ENCODE peak calls at places on chromosome 21, in seven cellular contexts. N, M, C, Z, A, B and H are unnamed samples.

GRCh38 chr21:43702785-43703067 is 16.2 kb upstream of the PDXK start:
- DNase-seq in N (no peak), M (no peak), C (no peak), Z (no peak), A (no peak), B (peak), H (no peak)

GRCh38 chr21:35349378-35350080 is 300.4 kb upstream of the RUNX1 start:
- DNase-seq in N (no peak), M (no peak), C (no peak), Z (no peak), A (no peak), B (peak), H (no peak)

GRCh38 chr21:38965241-38965640 is 159.5 kb downstream of the ETS2 start:
- DNase-seq in N (no peak), M (no peak), C (no peak), Z (no peak), A (no peak), B (no peak), H (no peak)

GRCh38 chr21:44088401-44088780 is 18.8 kb upstream of the PWP2 start:
- DNase-seq in N (no peak), M (no peak), C (no peak), Z (no peak), A (peak), B (no peak), H (no peak)

GRCh38 chr21:45551316-45551715 is 9.1 kb upstream of the SLC19A1 start:
- DNase-seq in N (no peak), M (peak), C (peak), Z (peak), A (no peak), B (peak), H (peak)

GRCh38 chr21:42337276-42337675 is 13.5 kb downstream of the TFF2 start:
- DNase-seq in N (no peak), M (no peak), C (no peak), Z (no peak), A (peak), B (no peak), H (no peak)

GRCh38 chr21:26513212-26513611 is 59.9 kb downstream of the CYYR1 start:
- DNase-seq in N (no peak), M (no peak), C (no peak), Z (peak), A (no peak), B (peak), H (no peak)

GRCh38 chr21:34844033-34844923 is 175.5 kb downstream of the CLIC6 start:
- DNase-seq in N (no peak), M (no peak), C (peak), Z (peak), A (no peak), B (peak), H (no peak)

GRCh38 chr21:35252831-35253230 is 203.7 kb upstream of the RUNX1 start:
- DNase-seq in N (no peak), M (no peak), C (peak), Z (no peak), A (no peak), B (peak), H (no peak)

GRCh38 chr21:43864806-43865470 is at the start of gene AGPAT3:
- DNase-seq in N (no peak), M (no peak), C (peak), Z (no peak), A (no peak), B (no peak), H (peak)

GRCh38 chr21:31038376-31038775 is at the start of gene KRTAP19-8:
- DNase-seq in N (no peak), M (no peak), C (no peak), Z (no peak), A (no peak), B (no peak), H (no peak)

GRCh38 chr21:43775795-43776430 is at the start of gene CSTB:
- DNase-seq in N (peak), M (peak), C (peak), Z (peak), A (peak), B (no peak), H (peak)

GRCh38 chr21:38753114-38754100 is 52.3 kb upstream of the ETS2 start:
- DNase-seq in N (no peak), M (no peak), C (no peak), Z (no peak), A (no peak), B (no peak), H (no peak)

GRCh38 chr21:37006243-37006520 is 320 bp upstream of the RIPPLY3 start:
- DNase-seq in N (no peak), M (no peak), C (no peak), Z (no peak), A (no peak), B (no peak), H (no peak)

GRCh38 chr21:22342855-22343254 is 1344.6 kb downstream of the NCAM2 start:
- DNase-seq in N (no peak), M (no peak), C (no peak), Z (no peak), A (no peak), B (no peak), H (peak)

GRCh38 chr21:46620846-46621245 is 14.6 kb upstream of the PRMT2 start:
- DNase-seq in N (no peak), M (no peak), C (no peak), Z (no peak), A (no peak), B (no peak), H (no peak)

GRCh38 chr21:32102426-32102825 is 176.4 kb downstream of the MIS18A start:
- DNase-seq in N (no peak), M (no peak), C (no peak), Z (no peak), A (no peak), B (peak), H (no peak)

GRCh38 chr21:21547368-21547953 is 549.3 kb downstream of the NCAM2 start:
- DNase-seq in N (no peak), M (no peak), C (no peak), Z (no peak), A (no peak), B (no peak), H (no peak)

GRCh38 chr21:41589131-41589530 is 81.2 kb upstream of the TMPRSS2 start:
- DNase-seq in N (no peak), M (no peak), C (no peak), Z (no peak), A (no peak), B (no peak), H (no peak)

GRCh38 chr21:39124852-39125251 is 58.4 kb downstream of the PSMG1 start:
- DNase-seq in N (no peak), M (no peak), C (no peak), Z (no peak), A (no peak), B (no peak), H (no peak)

GRCh38 chr21:38266732-38267131 is 9.9 kb downstream of the KCNJ15 start:
- DNase-seq in N (no peak), M (no peak), C (no peak), Z (no peak), A (no peak), B (peak), H (no peak)

GRCh38 chr21:38797470-38797869 is 8.3 kb upstream of the ETS2 start:
- DNase-seq in N (no peak), M (peak), C (no peak), Z (no peak), A (no peak), B (no peak), H (no peak)

GRCh38 chr21:38937844-38938243 is 132.1 kb downstream of the ETS2 start:
- DNase-seq in N (no peak), M (no peak), C (no peak), Z (no peak), A (no peak), B (no peak), H (no peak)

GRCh38 chr21:46006547-46007497 is 25.3 kb downstream of the COL6A1 start:
- DNase-seq in N (peak), M (no peak), C (no peak), Z (peak), A (no peak), B (no peak), H (no peak)

GRCh38 chr21:42040411-42041180 is 30.4 kb upstream of the ZBTB21 start:
- DNase-seq in N (no peak), M (peak), C (no peak), Z (peak), A (no peak), B (peak), H (no peak)

GRCh38 chr21:42124826-42125570 is 53.9 kb downstream of the UMODL1 start:
- DNase-seq in N (no peak), M (no peak), C (no peak), Z (no peak), A (no peak), B (no peak), H (no peak)

GRCh38 chr21:18451679-18452078 is 48.1 kb upstream of the TMPRSS15 start:
- DNase-seq in N (no peak), M (no peak), C (no peak), Z (no peak), A (no peak), B (no peak), H (no peak)

GRCh38 chr21:42142141-42142540 is 71.0 kb downstream of the UMODL1 start:
- DNase-seq in N (no peak), M (no peak), C (no peak), Z (no peak), A (no peak), B (no peak), H (no peak)

GRCh38 chr21:41953249-41953830 is 478 bp downstream of the C2CD2 start:
- DNase-seq in N (no peak), M (no peak), C (no peak), Z (no peak), A (peak), B (no peak), H (peak)

GRCh38 chr21:41545500-41546359 is 37.8 kb upstream of the TMPRSS2 start:
- DNase-seq in N (no peak), M (no peak), C (peak), Z (no peak), A (no peak), B (no peak), H (no peak)

GRCh38 chr21:44766818-44767354 is 34.7 kb downstream of the UBE2G2 start:
- DNase-seq in N (no peak), M (no peak), C (no peak), Z (no peak), A (no peak), B (no peak), H (no peak)

GRCh38 chr21:45478816-45479669 is 63.2 kb downstream of the SLC19A1 start:
- DNase-seq in N (no peak), M (no peak), C (no peak), Z (no peak), A (no peak), B (no peak), H (no peak)

DNA sequence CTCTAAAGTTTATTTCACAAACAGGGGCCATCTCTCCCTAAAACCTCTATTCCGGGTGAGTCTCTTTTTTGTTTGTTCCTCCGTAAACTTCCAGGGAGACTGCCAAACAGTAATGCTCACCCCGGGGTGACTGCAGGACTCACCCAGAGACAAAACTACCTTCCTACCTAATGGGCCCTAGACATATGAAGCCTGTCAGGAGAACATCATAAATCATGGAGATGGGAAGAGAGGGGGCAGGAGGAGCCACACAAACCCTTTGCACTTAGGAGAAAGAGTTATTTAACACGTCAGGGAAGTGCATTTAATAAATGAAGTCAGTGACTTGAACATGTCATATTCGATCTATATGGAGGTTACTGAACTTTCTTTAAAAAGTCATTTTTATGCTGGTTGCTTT is 287.0 kb upstream of the USP25 start:
- DNase-seq in N (no peak), M (no peak), C (no peak), Z (no peak), A (no peak), B (no peak), H (no peak)
- TF ChIP-seq CTCF in N (no peak), M (no peak), C (no peak), Z (no peak), A (no peak), B (no peak), H (no peak)

DNA sequence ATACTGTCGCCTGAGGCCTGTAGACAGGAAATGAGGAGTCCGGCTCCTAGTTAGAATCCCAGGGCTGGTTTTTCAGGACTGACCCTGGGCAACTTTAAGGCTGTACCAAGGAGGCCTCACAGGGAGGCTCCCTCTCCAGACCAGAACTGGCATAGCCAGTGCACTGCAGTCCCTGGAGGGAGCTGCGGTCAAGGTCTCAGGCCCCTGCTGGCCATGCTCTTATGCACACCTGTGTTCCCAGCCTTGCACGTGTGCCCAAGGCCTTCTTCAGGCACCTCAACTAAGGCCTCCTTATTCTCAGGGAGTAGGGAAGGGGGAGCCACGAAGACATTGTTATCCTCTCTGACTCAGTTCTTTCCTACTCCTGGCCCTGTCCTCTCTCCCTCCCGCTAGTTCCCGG is 22.0 kb upstream of the IFNAR1 start:
- DNase-seq in N (no peak), M (no peak), C (no peak), Z (no peak), A (no peak), B (no peak), H (no peak)
- TF ChIP-seq CTCF in N (no peak), M (no peak), C (no peak), Z (no peak), A (no peak), B (no peak), H (no peak)

DNA sequence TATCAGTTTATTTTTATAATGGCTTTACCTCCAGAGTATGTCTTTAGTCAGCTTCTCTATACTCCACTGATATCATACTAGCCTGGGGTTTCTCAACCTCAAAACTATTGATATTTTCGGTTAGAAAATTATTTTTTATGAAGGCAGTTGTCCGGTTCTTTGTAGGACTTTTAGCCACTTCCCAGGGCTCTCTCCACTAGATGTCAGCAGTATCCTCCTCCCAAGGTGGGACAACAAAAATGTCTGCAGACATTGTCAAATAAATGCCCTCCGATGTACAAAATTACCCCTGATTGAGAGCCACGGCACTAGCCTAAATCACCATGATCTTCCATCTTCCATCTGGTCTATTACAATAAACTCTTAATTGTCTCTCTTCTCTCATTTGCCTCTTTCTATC is 4.1 kb upstream of the GRIK1 start:
- DNase-seq in N (no peak), M (no peak), C (peak), Z (no peak), A (no peak), B (peak), H (no peak)
- TF ChIP-seq CTCF in N (no peak), M (no peak), C (no peak), Z (no peak), A (no peak), B (peak), H (no peak)

DNA sequence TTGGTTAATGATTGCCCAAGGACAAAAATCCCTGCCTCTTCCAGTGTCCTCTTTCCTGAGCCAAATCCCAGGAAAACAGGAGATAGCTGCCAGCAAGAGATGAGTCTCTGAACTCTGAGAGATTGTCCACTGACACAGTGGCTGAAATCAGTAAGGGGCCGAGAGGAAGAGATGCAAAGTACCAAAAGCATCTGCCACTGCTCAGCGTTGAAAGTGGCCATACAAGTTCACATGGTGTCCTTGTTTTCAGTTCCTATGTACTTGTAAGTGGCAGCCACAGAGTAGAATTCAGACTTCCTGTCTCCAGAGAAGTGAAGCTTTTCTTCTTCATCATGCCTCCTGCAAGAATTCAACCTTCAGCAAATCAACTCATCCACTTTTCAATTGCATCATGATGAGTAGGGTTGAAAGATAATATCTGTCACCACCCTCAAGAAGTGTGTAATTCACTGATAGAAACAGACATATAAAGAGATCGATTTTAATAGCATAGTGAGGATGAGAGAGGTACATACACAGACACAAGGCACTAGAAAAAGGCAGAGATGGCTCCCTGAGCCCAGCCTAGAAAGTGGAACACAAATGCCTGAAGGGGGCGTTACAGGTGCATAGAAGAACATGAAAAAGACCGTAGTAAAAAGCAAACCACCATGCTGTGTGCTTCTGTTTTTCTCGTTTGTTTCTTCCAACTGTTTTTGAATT is 185.8 kb downstream of the MRPL39 start:
- DNase-seq in N (no peak), M (no peak), C (peak), Z (peak), A (no peak), B (peak), H (no peak)
- TF ChIP-seq CTCF in N (no peak), M (no peak), C (peak), Z (peak), A (no peak), B (peak), H (no peak)